ENCODE peak calls at places on chromosome 22, in five cellular contexts. P is SK-N-SH, O is GM23248, C is fibroblast of lung, H is IMR-90. V is an unnamed sample.

GRCh38 chr22:17430298-17430900 is 61.1 kb downstream of the CECR2 start:
- DNase-seq in P (no peak), O (peak; percentile 6), C (peak; percentile 35), H (no peak), V (no peak)

GRCh38 chr22:46959369-46959768 is 196.9 kb downstream of the TBC1D22A start:
- DNase-seq in P (no peak), O (no peak), C (no peak), H (no peak), V (no peak)

GRCh38 chr22:28442264-28442950 is 237.2 kb downstream of the TTC28 start:
- DNase-seq in P (peak; percentile 91), O (peak; percentile 89), C (peak; percentile 80), H (peak; percentile 69), V (no peak)

GRCh38 chr22:26170795-26171194 is 1.5 kb downstream of the SEZ6L start:
- DNase-seq in P (peak; percentile 62), O (peak; percentile 10), C (no peak), H (no peak), V (no peak)

GRCh38 chr22:16915711-16916110 is 90.5 kb upstream of the XKR3 start:
- DNase-seq in P (no peak), O (peak; percentile 73), C (no peak), H (no peak), V (no peak)

GRCh38 chr22:20760084-20760483 is 13.8 kb upstream of the SERPIND1 start:
- DNase-seq in P (no peak), O (no peak), C (no peak), H (no peak), V (no peak)

GRCh38 chr22:20536590-20537324 is 29.3 kb downstream of the MED15 start:
- DNase-seq in P (peak; percentile 85), O (no peak), C (no peak), H (no peak), V (no peak)

GRCh38 chr22:43622886-43623285 is 189.2 kb downstream of the EFCAB6 start:
- DNase-seq in P (no peak), O (peak; percentile 56), C (no peak), H (no peak), V (no peak)

GRCh38 chr22:31229402-31230140 is 17.5 kb downstream of the LIMK2 start:
- DNase-seq in P (peak; percentile 46), O (peak; percentile 51), C (peak; percentile 52), H (peak; percentile 48), V (no peak)

GRCh38 chr22:17924735-17925727 is 99.3 kb downstream of the MICAL3 start:
- DNase-seq in P (no peak), O (no peak), C (no peak), H (no peak), V (peak; percentile 43)

GRCh38 chr22:20957118-20957690 is 9.9 kb upstream of the AIFM3 start:
- DNase-seq in P (peak; percentile 27), O (peak; percentile 67), C (peak; percentile 9), H (no peak), V (peak; percentile 22)

GRCh38 chr22:20625270-20625669 is 117.9 kb downstream of the MED15 start:
- DNase-seq in P (no peak), O (no peak), C (no peak), H (no peak), V (no peak)

GRCh38 chr22:17164392-17165024 is 5.4 kb upstream of the HDHD5 start:
- DNase-seq in P (peak; percentile 37), O (peak; percentile 22), C (no peak), H (no peak), V (no peak)

GRCh38 chr22:39318507-39319283 is 728 bp downstream of the RPL3 start:
- DNase-seq in P (no peak), O (peak; percentile 47), C (no peak), H (no peak), V (no peak)
- H4K20me1 ChIP-seq in P (peaks cover 54% of the 10 kb centered on the region), O (peaks cover 39% of the 10 kb centered on the region), C (peaks cover 2% of the 10 kb centered on the region), H (peaks cover 57% of the 10 kb centered on the region), V (peaks cover 54% of the 10 kb centered on the region)

GRCh38 chr22:42185915-42186439 is 55.4 kb upstream of the CYP2D6 start:
- DNase-seq in P (no peak), O (peak; percentile 8), C (no peak), H (no peak), V (no peak)
- H4K20me1 ChIP-seq in P (peaks cover 78% of the 10 kb centered on the region), O (peaks cover 7% of the 10 kb centered on the region), C (no peaks in the 10 kb centered on the region), H (peaks cover 59% of the 10 kb centered on the region), V (peaks cover 6% of the 10 kb centered on the region)

GRCh38 chr22:42340150-42340549 is 69.7 kb upstream of the TCF20 start:
- DNase-seq in P (no peak), O (no peak), C (no peak), H (no peak), V (no peak)
- H4K20me1 ChIP-seq in P (no peaks in the 10 kb centered on the region), O (no peaks in the 10 kb centered on the region), C (no peaks in the 10 kb centered on the region), H (peaks cover 8% of the 10 kb centered on the region), V (no peaks in the 10 kb centered on the region)

GRCh38 chr22:25165785-25166184 is 33.9 kb upstream of the CRYBB3 start:
- DNase-seq in P (no peak), O (no peak), C (no peak), H (no peak), V (no peak)
- H4K20me1 ChIP-seq in P (peaks cover 7% of the 10 kb centered on the region), O (no peaks in the 10 kb centered on the region), C (no peaks in the 10 kb centered on the region), H (no peaks in the 10 kb centered on the region), V (no peaks in the 10 kb centered on the region)

DNA sequence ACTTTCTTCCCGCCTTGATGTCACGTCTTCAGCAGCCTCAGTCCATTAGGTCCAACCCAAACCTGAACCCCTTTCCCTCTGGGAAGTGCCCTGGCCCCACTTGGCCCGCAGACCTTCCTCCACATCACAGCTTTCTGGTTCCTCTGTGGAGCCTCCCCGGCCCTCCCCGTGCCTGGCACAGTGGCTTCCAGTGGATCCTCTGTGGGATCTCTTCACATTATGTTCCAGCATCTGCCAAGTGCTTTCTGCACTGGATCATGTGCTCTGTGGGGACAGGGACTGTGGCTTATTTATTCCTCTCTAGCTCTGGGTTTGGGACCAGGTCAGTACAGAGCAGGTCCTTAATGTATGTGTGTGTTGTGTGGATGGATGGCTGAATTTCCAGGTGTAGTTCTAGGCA is 30.9 kb downstream of the POLR3H start:
- DNase-seq in P (no peak), O (no peak), C (no peak), H (no peak), V (no peak)
- H4K20me1 ChIP-seq in P (no peaks in the 10 kb centered on the region), O (no peaks in the 10 kb centered on the region), C (no peaks in the 10 kb centered on the region), H (peaks cover 7% of the 10 kb centered on the region), V (no peaks in the 10 kb centered on the region)

GRCh38 chr22:45948081-45948648 is 28.8 kb downstream of the WNT7B start:
- DNase-seq in P (peak; percentile 63), O (no peak), C (no peak), H (no peak), V (no peak)
- H4K20me1 ChIP-seq in P (no peaks in the 10 kb centered on the region), O (no peaks in the 10 kb centered on the region), C (no peaks in the 10 kb centered on the region), H (no peaks in the 10 kb centered on the region), V (peaks cover 5% of the 10 kb centered on the region)

GRCh38 chr22:50010676-50011446 is 1.7 kb downstream of the IL17REL start:
- DNase-seq in P (no peak), O (no peak), C (no peak), H (no peak), V (no peak)
- H4K20me1 ChIP-seq in P (no peaks in the 10 kb centered on the region), O (no peaks in the 10 kb centered on the region), C (no peaks in the 10 kb centered on the region), H (no peaks in the 10 kb centered on the region), V (no peaks in the 10 kb centered on the region)

GRCh38 chr22:49887074-49887471 is 31.2 kb downstream of the ALG12 start:
- DNase-seq in P (no peak), O (no peak), C (no peak), H (no peak), V (no peak)

GRCh38 chr22:49885281-49885680 is 31.6 kb downstream of the ZBED4 start:
- DNase-seq in P (no peak), O (no peak), C (no peak), H (no peak), V (no peak)

GRCh38 chr22:49884503-49885260 is 31.0 kb downstream of the ZBED4 start:
- DNase-seq in P (no peak), O (no peak), C (no peak), H (no peak), V (no peak)

GRCh38 chr22:49886346-49887073 is 31.7 kb downstream of the ALG12 start:
- DNase-seq in P (no peak), O (no peak), C (no peak), H (no peak), V (no peak)

GRCh38 chr22:49885881-49886280 is 32.2 kb downstream of the ZBED4 start:
- DNase-seq in P (no peak), O (no peak), C (no peak), H (no peak), V (no peak)
- H4K20me1 ChIP-seq in P (peaks cover 20% of the 10 kb centered on the region), O (peaks cover 8% of the 10 kb centered on the region), C (no peaks in the 10 kb centered on the region), H (peaks cover 40% of the 10 kb centered on the region), V (no peaks in the 10 kb centered on the region)

GRCh38 chr22:41117127-41117965 is 25.0 kb downstream of the EP300 start:
- DNase-seq in P (no peak), O (no peak), C (no peak), H (no peak), V (no peak)
- H4K20me1 ChIP-seq in P (peaks cover 52% of the 10 kb centered on the region), O (peaks cover 16% of the 10 kb centered on the region), C (no peaks in the 10 kb centered on the region), H (peaks cover 66% of the 10 kb centered on the region), V (peaks cover 4% of the 10 kb centered on the region)

V was measured in PC-3.